ENCODE peak calls at places on chromosomes 3 and 15, in seven cellular contexts. U, E, O, I, M, N and G are unnamed samples.

GRCh38 chr15:58109419-58109818 is 28.8 kb upstream of the AQP9 start:
- DNase-seq in U (no peak), M (no peak), N (no peak), I (no peak), E (no peak), O (no peak), G (no peak)

GRCh38 chr15:60649845-60650548 is 171.1 kb upstream of the ICE2 start:
- DNase-seq in O (no peak), E (no peak), N (peak; percentile 17), I (no peak), U (peak; percentile 14), M (no peak), G (peak; percentile 72)

GRCh38 chr3:42685891-42686820 is 819 bp downstream of the KLHL40 start:
- DNase-seq in O (no peak), I (no peak), E (no peak), M (no peak), U (no peak), N (no peak), G (no peak)

GRCh38 chr3:4765212-4765611 is 214.0 kb upstream of the BHLHE40 start:
- DNase-seq in N (no peak), O (no peak), I (no peak), E (no peak), U (no peak), M (no peak), G (no peak)

GRCh38 chr3:166013073-166013679 is 176.0 kb upstream of the BCHE start:
- DNase-seq in I (peak; percentile 15), E (no peak), O (peak; percentile 45), N (peak; percentile 51), U (peak; percentile 58), M (no peak), G (no peak)

GRCh38 chr15:72227192-72227586 is 3.8 kb downstream of the PKM start:
- DNase-seq in M (peak; percentile 47), U (peak; percentile 71), I (no peak), O (no peak), N (peak; percentile 87), E (no peak), G (peak; percentile 17)

GRCh38 chr15:99928429-99928981 is 195.3 kb upstream of the LYSMD4 start:
- DNase-seq in I (peak; percentile 18), N (peak; percentile 74), M (peak; percentile 76), U (peak; percentile 85), E (peak; percentile 89), O (peak; percentile 81), G (peak; percentile 88)

GRCh38 chr3:56342475-56342874 is 125.8 kb downstream of the ERC2 start:
- DNase-seq in M (no peak), O (no peak), E (no peak), U (no peak), I (no peak), N (no peak), G (no peak)

GRCh38 chr3:8450618-8451017 is 51.0 kb upstream of the LMCD1 start:
- DNase-seq in U (no peak), E (no peak), I (no peak), M (no peak), N (no peak), O (peak; percentile 19), G (no peak)

GRCh38 chr3:131735121-131735520 is 232.3 kb upstream of the MRPL3 start:
- DNase-seq in E (no peak), O (no peak), I (no peak), N (no peak), M (no peak), U (no peak), G (no peak)

GRCh38 chr3:42802876-42803799 is 1.2 kb downstream of the HIGD1A start:
- DNase-seq in E (no peak), M (no peak), O (peak; percentile 55), U (peak; percentile 36), I (no peak), N (peak; percentile 52), G (no peak)

GRCh38 chr3:187382609-187383151 is 14.5 kb downstream of the RTP4 start:
- DNase-seq in I (no peak), M (no peak), O (peak; percentile 16), U (peak; percentile 13), N (peak; percentile 12), E (no peak), G (no peak)

GRCh38 chr15:55799287-55800212 is 56.6 kb upstream of the PRTG start:
- DNase-seq in I (no peak), N (peak; percentile 68), O (peak; percentile 80), E (no peak), M (no peak), U (peak; percentile 78), G (no peak)

GRCh38 chr15:56058986-56059385 is 65.6 kb upstream of the NEDD4 start:
- DNase-seq in O (no peak), M (no peak), E (no peak), I (no peak), N (no peak), U (peak; percentile 38), G (no peak)

GRCh38 chr3:102020670-102021069 is 171.4 kb downstream of the NFKBIZ start:
- DNase-seq in O (no peak), U (no peak), M (no peak), I (no peak), E (no peak), N (no peak), G (no peak)

DNA sequence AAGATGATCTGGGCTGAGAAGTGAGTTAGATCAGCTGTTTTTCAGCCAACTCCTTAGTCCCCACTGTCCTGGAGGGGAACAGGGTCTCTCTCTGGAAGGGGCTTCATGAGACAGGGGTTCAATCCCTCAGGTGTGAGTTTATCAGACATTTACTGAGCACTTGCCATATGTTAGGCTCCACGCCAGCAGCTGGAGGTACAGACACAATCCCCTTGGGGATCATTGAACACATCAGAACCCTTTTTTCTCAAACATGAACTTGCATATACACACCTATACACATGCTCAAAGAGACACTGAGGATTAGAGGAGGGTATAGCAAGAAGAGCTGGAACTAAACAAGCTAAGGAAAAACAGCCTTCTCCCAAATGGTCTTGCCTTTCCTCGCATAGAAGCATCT is 5.5 kb upstream of the BMF start:
- DNase-seq in I (no peak), U (no peak), E (no peak), M (no peak), O (no peak), N (no peak), G (no peak)
- H3K4me3 ChIP-seq in I (no peak overlapping the region), U (no peak overlapping the region), E (no peak overlapping the region), M (no peak overlapping the region), O (no peak overlapping the region), N (no peak overlapping the region), G (no peak overlapping the region)

GRCh38 chr15:40454904-40455391 is 14.2 kb downstream of the BAHD1 start:
- DNase-seq in U (peak; percentile 52), E (no peak), O (no peak), M (no peak), I (no peak), N (peak; percentile 70), G (no peak)

GRCh38 chr15:40450047-40450446 is 9.3 kb downstream of the BAHD1 start:
- DNase-seq in E (no peak), O (no peak), I (no peak), N (no peak), M (no peak), U (no peak), G (no peak)

GRCh38 chr15:40451497-40452158 is 10.9 kb downstream of the BAHD1 start:
- DNase-seq in I (no peak), N (no peak), U (no peak), E (no peak), M (no peak), O (peak; percentile 43), G (no peak)

GRCh38 chr15:40449275-40449674 is 8.5 kb downstream of the BAHD1 start:
- DNase-seq in N (peak; percentile 38), I (no peak), E (no peak), O (no peak), U (no peak), M (no peak), G (no peak)

GRCh38 chr15:40452296-40453090 is 11.7 kb downstream of the BAHD1 start:
- DNase-seq in U (no peak), I (no peak), N (no peak), M (no peak), E (no peak), O (no peak), G (no peak)
- H3K27ac ChIP-seq in U (no peak overlapping the region), I (no peak overlapping the region), N (no peak overlapping the region), M (no peak overlapping the region), E (peak overlapping the region; percentile 31), O (no peak overlapping the region), G (peak overlapping the region; percentile 63)

GRCh38 chr15:25242957-25243799 is 195.6 kb downstream of the UBE3A start:
- DNase-seq in U (no peak), N (no peak), M (peak; percentile 3), O (no peak), E (no peak), I (no peak), G (no peak)

GRCh38 chr15:25244731-25245585 is 193.9 kb downstream of the UBE3A start:
- DNase-seq in I (no peak), N (no peak), E (no peak), U (no peak), M (peak; percentile 8), O (no peak), G (peak; percentile 2)

GRCh38 chr15:25242166-25242879 is 196.5 kb downstream of the UBE3A start:
- DNase-seq in M (peak; percentile 3), E (no peak), I (no peak), N (no peak), U (no peak), O (no peak), G (no peak)

GRCh38 chr15:25245801-25246622 is 192.8 kb downstream of the UBE3A start:
- DNase-seq in E (no peak), I (no peak), M (peak; percentile 8), O (no peak), U (no peak), N (no peak), G (no peak)

DNA sequence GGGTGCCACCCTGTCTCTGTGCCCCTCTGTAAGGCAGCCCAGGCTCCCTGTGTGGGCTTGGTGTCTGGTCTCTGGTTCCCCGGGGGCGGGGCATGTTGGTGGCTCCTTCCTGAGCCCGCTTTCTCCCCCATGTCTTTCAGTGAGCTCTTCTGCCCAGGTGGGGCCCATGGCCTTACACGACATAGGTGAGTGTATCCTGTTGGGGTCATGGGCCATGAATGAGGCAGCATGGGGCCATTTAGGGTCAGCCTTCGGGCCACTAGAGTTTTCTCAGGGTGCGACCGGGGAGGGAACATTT is 195.1 kb downstream of the UBE3A start:
- DNase-seq in O (no peak), E (no peak), U (no peak), N (no peak), M (peak; percentile 4), I (no peak), G (peak; percentile 7)
- H3K9me3 ChIP-seq in O (no peaks in the 10 kb centered on the region), E (no peaks in the 10 kb centered on the region), U (no peaks in the 10 kb centered on the region), N (peaks cover 4% of the 10 kb centered on the region), M (no peaks in the 10 kb centered on the region), I (peaks cover 99% of the 10 kb centered on the region), G (no peaks in the 10 kb centered on the region)

GRCh38 chr15:81050806-81051205 is 50.1 kb downstream of the TLNRD1 start:
- DNase-seq in M (no peak), U (no peak), O (no peak), E (no peak), N (no peak), I (no peak), G (no peak)

GRCh38 chr15:81052046-81052445 is 51.3 kb downstream of the TLNRD1 start:
- DNase-seq in M (no peak), U (no peak), E (no peak), I (no peak), N (no peak), O (no peak), G (no peak)

GRCh38 chr15:81049835-81050234 is 49.1 kb downstream of the TLNRD1 start:
- DNase-seq in M (no peak), O (no peak), I (no peak), N (no peak), U (no peak), E (no peak), G (no peak)

GRCh38 chr15:81047948-81048347 is 47.2 kb downstream of the TLNRD1 start:
- DNase-seq in O (no peak), M (no peak), U (no peak), E (no peak), I (no peak), N (no peak), G (no peak)

GRCh38 chr15:81050259-81050658 is 49.5 kb downstream of the TLNRD1 start:
- DNase-seq in I (no peak), U (no peak), O (no peak), E (no peak), N (no peak), M (no peak), G (no peak)
- H3K4me3 ChIP-seq in I (no peak overlapping the region), U (no peak overlapping the region), O (no peak overlapping the region), E (no peak overlapping the region), N (no peak overlapping the region), M (no peak overlapping the region), G (no peak overlapping the region)